ENCODE peak calls at places on chromosomes 13 and 19, in nine cellular contexts. X, K, V, N, L, Y, W, Z and U are unnamed samples.
A peak's percentile ranks its signal among the peaks of the same experiment; 100 is the strongest.

GRCh38 chr13:31538067-31539042 is 201.0 kb upstream of the RXFP2 start:
- DNase-seq in Z (no peak), K (peak; percentile 68), N (no peak), V (no peak), W (no peak), Y (peak; percentile 29), L (peak; percentile 20), X (peak; percentile 45), U (no peak)

GRCh38 chr13:73984949-73985691 is 149.1 kb downstream of the KLF12 start:
- DNase-seq in N (no peak), L (no peak), W (no peak), V (no peak), X (no peak), Z (no peak), K (no peak), Y (no peak), U (peak; percentile 89)

GRCh38 chr13:71866173-71867091 is 572 bp downstream of the DACH1 start:
- DNase-seq in Z (no peak), K (no peak), W (peak; percentile 59), X (no peak), V (peak; percentile 81), L (peak; percentile 57), N (peak; percentile 34), Y (peak; percentile 17), U (peak; percentile 12)

GRCh38 chr13:111459803-111460547 is 139.5 kb downstream of the TEX29 start:
- DNase-seq in K (no peak), X (no peak), Y (no peak), W (no peak), N (no peak), L (no peak), V (peak; percentile 70), Z (no peak), U (no peak)

GRCh38 chr19:52541608-52542007 is 14.1 kb downstream of the ZNF808 start:
- DNase-seq in N (no peak), Z (no peak), Y (no peak), W (no peak), X (no peak), K (no peak), L (no peak), V (no peak), U (no peak)

GRCh38 chr19:44356383-44357111 is at the start of gene ZNF112:
- DNase-seq in N (no peak), X (peak; percentile 91), W (peak; percentile 90), Z (peak; percentile 72), Y (peak; percentile 93), V (peak; percentile 94), K (peak; percentile 91), L (peak; percentile 73), U (peak; percentile 32)

GRCh38 chr19:36169084-36169760 is 17.0 kb upstream of the COX7A1 start:
- DNase-seq in W (no peak), Z (peak; percentile 84), N (no peak), Y (no peak), X (no peak), V (no peak), K (no peak), L (peak; percentile 31), U (no peak)

GRCh38 chr13:93767917-93768422 is 541.4 kb downstream of the GPC6 start:
- DNase-seq in N (no peak), X (no peak), L (no peak), Z (no peak), Y (no peak), K (no peak), V (no peak), W (no peak), U (no peak)

GRCh38 chr13:91904597-91904996 is 506.2 kb downstream of the GPC5 start:
- DNase-seq in N (no peak), V (no peak), Y (no peak), K (no peak), W (no peak), L (no peak), X (no peak), Z (no peak), U (no peak)

GRCh38 chr19:56080669-56081401 is 40.3 kb downstream of the ZNF787 start:
- DNase-seq in N (peak; percentile 91), Z (no peak), Y (peak; percentile 65), W (peak; percentile 81), V (peak; percentile 95), L (peak; percentile 81), X (peak; percentile 78), K (peak; percentile 74), U (peak; percentile 90)

GRCh38 chr13:46207828-46208227 is 3.9 kb upstream of the LRRC63 start:
- DNase-seq in Y (no peak), N (no peak), K (no peak), W (no peak), X (no peak), V (no peak), Z (no peak), L (no peak), U (no peak)

GRCh38 chr13:40442826-40443225 is 223.6 kb downstream of the FOXO1 start:
- DNase-seq in K (no peak), X (no peak), Z (no peak), N (no peak), Y (peak; percentile 68), L (no peak), W (no peak), V (no peak), U (no peak)

GRCh38 chr19:3852614-3853254 is 16.1 kb downstream of the ZFR2 start:
- DNase-seq in W (no peak), L (no peak), Z (peak; percentile 26), K (peak; percentile 88), N (no peak), Y (peak; percentile 86), X (peak; percentile 60), V (no peak), U (peak; percentile 21)

GRCh38 chr13:29067306-29067945 is 247.3 kb downstream of the MTUS2 start:
- DNase-seq in Z (no peak), N (no peak), Y (no peak), L (no peak), K (no peak), X (no peak), V (no peak), W (no peak), U (no peak)

GRCh38 chr13:103188688-103189326 is 122.6 kb upstream of the SLC10A2 start:
- DNase-seq in V (no peak), Y (peak; percentile 23), X (no peak), L (no peak), W (no peak), N (no peak), Z (no peak), K (peak; percentile 23), U (no peak)
- TF ChIP-seq CTCF in V (no peak), Y (no peak), X (peak; percentile 19), L (peak; percentile 71), W (no peak), N (peak; percentile 47), Z (peak; percentile 56), K (peak; percentile 41), U (peak; percentile 37)

GRCh38 chr19:15419413-15420025 is 731 bp upstream of the AKAP8L start:
- DNase-seq in W (no peak), Z (no peak), L (no peak), Y (no peak), N (no peak), X (no peak), V (no peak), K (peak; percentile 52), U (no peak)
- TF ChIP-seq CTCF in W (no peak), Z (no peak), L (no peak), Y (no peak), N (no peak), X (no peak), V (no peak), K (no peak), U (peak; percentile 53)

GRCh38 chr19:46622118-46622446 is 2.8 kb downstream of the PTGIR start:
- DNase-seq in Y (no peak), X (no peak), Z (no peak), W (no peak), N (no peak), K (no peak), V (no peak), L (no peak), U (no peak)
- TF ChIP-seq CTCF in Y (no peak), X (no peak), Z (no peak), W (no peak), N (no peak), K (no peak), V (no peak), L (no peak), U (no peak)

GRCh38 chr19:15812059-15812722 is 3.3 kb downstream of the OR10H1 start:
- DNase-seq in W (no peak), Z (no peak), X (no peak), K (no peak), L (no peak), V (no peak), N (no peak), Y (no peak), U (peak; percentile 28)
- TF ChIP-seq CTCF in W (no peak), Z (no peak), X (no peak), K (no peak), L (no peak), V (no peak), N (no peak), Y (no peak), U (no peak)

GRCh38 chr13:49219647-49220034 is 497 bp upstream of the MLNR start:
- DNase-seq in Y (no peak), Z (no peak), V (no peak), W (no peak), N (peak; percentile 49), L (no peak), X (no peak), K (no peak), U (no peak)

GRCh38 chr13:49217962-49218492 is 2.1 kb upstream of the MLNR start:
- DNase-seq in W (no peak), V (no peak), L (no peak), X (no peak), Y (no peak), Z (no peak), K (no peak), N (no peak), U (no peak)

GRCh38 chr13:49220856-49221614 is 897 bp downstream of the MLNR start:
- DNase-seq in X (peak; percentile 12), W (no peak), K (peak; percentile 15), N (peak; percentile 43), Z (no peak), L (peak; percentile 18), V (no peak), Y (peak; percentile 16), U (peak; percentile 39)

GRCh38 chr13:49218493-49219051 is 1.6 kb upstream of the MLNR start:
- DNase-seq in L (no peak), V (no peak), Y (peak; percentile 27), W (no peak), K (no peak), X (peak; percentile 6), Z (peak; percentile 39), N (no peak), U (no peak)

GRCh38 chr13:49220035-49220855 is at the start of gene MLNR:
- DNase-seq in N (peak; percentile 72), X (no peak), K (peak; percentile 33), L (peak; percentile 41), Y (peak; percentile 40), W (no peak), Z (no peak), V (no peak), U (peak; percentile 56)
- TF ChIP-seq CTCF in N (peak; percentile 38), X (no peak), K (no peak), L (peak; percentile 28), Y (no peak), W (no peak), Z (peak; percentile 26), V (no peak), U (peak; percentile 39)

GRCh38 chr13:114110091-114110829 is 22.2 kb downstream of the RASA3 start:
- DNase-seq in Z (no peak), K (peak; percentile 50), W (peak; percentile 69), Y (no peak), V (peak; percentile 88), N (peak; percentile 72), L (peak; percentile 74), X (no peak), U (peak; percentile 86)
- TF ChIP-seq CTCF in Z (peak; percentile 12), K (no peak), W (no peak), Y (no peak), V (no peak), N (peak; percentile 33), L (peak; percentile 16), X (peak; percentile 2), U (peak; percentile 23)